ENCODE peak calls at places on chromosomes 16 and 17, in six cellular contexts. One of them, this sample, is unnamed.

GRCh38 chr17:63436523-63437110 is 9.5 kb downstream of the CYB561 start:
- DNase-seq in right atrium auricular region: no peak
- DNase-seq in right lobe of liver: no peak
- DNase-seq in A673: no peak
- DNase-seq in ovary: no peak
- DNase-seq in hepatocyte: no peak
- DNase-seq in this sample: no peak

GRCh38 chr17:82915010-82915696 is 75.3 kb upstream of the ZNF750 start:
- DNase-seq in right atrium auricular region: no peak
- DNase-seq in right lobe of liver: no peak
- DNase-seq in A673: no peak
- DNase-seq in ovary: no peak
- DNase-seq in hepatocyte: no peak
- DNase-seq in this sample: no peak

GRCh38 chr17:32443827-32444300 is 446 bp upstream of the PSMD11 start:
- DNase-seq in right atrium auricular region: no peak
- DNase-seq in right lobe of liver: no peak
- DNase-seq in A673: no peak
- DNase-seq in ovary: no peak
- DNase-seq in hepatocyte: peak; percentile 29
- DNase-seq in this sample: no peak

GRCh38 chr17:68089881-68090280 is 54.3 kb downstream of the KPNA2 start:
- DNase-seq in right atrium auricular region: peak; percentile 63
- DNase-seq in right lobe of liver: peak; percentile 56
- DNase-seq in A673: peak; percentile 76
- DNase-seq in ovary: no peak
- DNase-seq in hepatocyte: peak; percentile 39
- DNase-seq in this sample: peak; percentile 48

GRCh38 chr17:152860-153420 is 15.6 kb downstream of the SCGB1C2 start:
- DNase-seq in right atrium auricular region: no peak
- DNase-seq in right lobe of liver: no peak
- DNase-seq in A673: no peak
- DNase-seq in ovary: no peak
- DNase-seq in hepatocyte: no peak
- DNase-seq in this sample: no peak

GRCh38 chr17:41521574-41522261 is 3.0 kb upstream of the KRT15 start:
- DNase-seq in right atrium auricular region: no peak
- DNase-seq in right lobe of liver: no peak
- DNase-seq in A673: peak; percentile 4
- DNase-seq in ovary: no peak
- DNase-seq in hepatocyte: peak; percentile 91
- DNase-seq in this sample: peak; percentile 96

GRCh38 chr17:55641559-55642160 is 81.0 kb downstream of the TMEM100 start:
- DNase-seq in right atrium auricular region: peak; percentile 81
- DNase-seq in right lobe of liver: peak; percentile 70
- DNase-seq in A673: peak; percentile 92
- DNase-seq in ovary: peak; percentile 83
- DNase-seq in hepatocyte: peak; percentile 71
- DNase-seq in this sample: peak; percentile 53

GRCh38 chr16:53744449-53744848 is 40.5 kb downstream of the FTO start:
- DNase-seq in right atrium auricular region: no peak
- DNase-seq in right lobe of liver: no peak
- DNase-seq in A673: peak; percentile 31
- DNase-seq in ovary: no peak
- DNase-seq in hepatocyte: no peak
- DNase-seq in this sample: peak; percentile 24

GRCh38 chr16:12679660-12680272 is 123.9 kb downstream of the CPPED1 start:
- DNase-seq in right atrium auricular region: no peak
- DNase-seq in right lobe of liver: no peak
- DNase-seq in A673: no peak
- DNase-seq in ovary: no peak
- DNase-seq in hepatocyte: no peak
- DNase-seq in this sample: no peak

GRCh38 chr16:84013787-84014569 is 28.6 kb downstream of the SLC38A8 start:
- DNase-seq in right atrium auricular region: no peak
- DNase-seq in right lobe of liver: peak; percentile 65
- DNase-seq in A673: peak; percentile 89
- DNase-seq in ovary: no peak
- DNase-seq in hepatocyte: peak; percentile 78
- DNase-seq in this sample: peak; percentile 92

GRCh38 chr16:85917959-85918358 is 19.0 kb downstream of the IRF8 start:
- DNase-seq in right atrium auricular region: no peak
- DNase-seq in right lobe of liver: no peak
- DNase-seq in A673: peak; percentile 21
- DNase-seq in ovary: no peak
- DNase-seq in hepatocyte: no peak
- DNase-seq in this sample: no peak

GRCh38 chr16:30115238-30115637 is 1.9 kb upstream of the GDPD3 start:
- DNase-seq in right atrium auricular region: no peak
- DNase-seq in right lobe of liver: no peak
- DNase-seq in A673: no peak
- DNase-seq in ovary: no peak
- DNase-seq in hepatocyte: peak; percentile 61
- DNase-seq in this sample: no peak

GRCh38 chr17:29929006-29929543 is 953 bp downstream of the SSH2 start:
- DNase-seq in right atrium auricular region: no peak
- DNase-seq in right lobe of liver: no peak
- DNase-seq in A673: peak; percentile 83
- DNase-seq in ovary: no peak
- DNase-seq in hepatocyte: peak; percentile 67
- DNase-seq in this sample: peak; percentile 55

GRCh38 chr17:16250635-16251034 is 33.6 kb downstream of the PIGL start:
- DNase-seq in right atrium auricular region: no peak
- DNase-seq in right lobe of liver: no peak
- DNase-seq in A673: peak; percentile 11
- DNase-seq in ovary: no peak
- DNase-seq in hepatocyte: peak; percentile 32
- DNase-seq in this sample: peak; percentile 43

GRCh38 chr16:30350134-30350871 is 4.8 kb downstream of the CD2BP2 start:
- DNase-seq in right atrium auricular region: no peak
- DNase-seq in right lobe of liver: no peak
- DNase-seq in A673: no peak
- DNase-seq in ovary: no peak
- DNase-seq in hepatocyte: no peak
- DNase-seq in this sample: no peak

GRCh38 chr17:81844327-81844851 is 9.5 kb upstream of the PPP1R27 start:
- DNase-seq in right atrium auricular region: no peak
- DNase-seq in right lobe of liver: no peak
- DNase-seq in A673: no peak
- DNase-seq in ovary: no peak
- DNase-seq in hepatocyte: no peak
- DNase-seq in this sample: no peak

DNA sequence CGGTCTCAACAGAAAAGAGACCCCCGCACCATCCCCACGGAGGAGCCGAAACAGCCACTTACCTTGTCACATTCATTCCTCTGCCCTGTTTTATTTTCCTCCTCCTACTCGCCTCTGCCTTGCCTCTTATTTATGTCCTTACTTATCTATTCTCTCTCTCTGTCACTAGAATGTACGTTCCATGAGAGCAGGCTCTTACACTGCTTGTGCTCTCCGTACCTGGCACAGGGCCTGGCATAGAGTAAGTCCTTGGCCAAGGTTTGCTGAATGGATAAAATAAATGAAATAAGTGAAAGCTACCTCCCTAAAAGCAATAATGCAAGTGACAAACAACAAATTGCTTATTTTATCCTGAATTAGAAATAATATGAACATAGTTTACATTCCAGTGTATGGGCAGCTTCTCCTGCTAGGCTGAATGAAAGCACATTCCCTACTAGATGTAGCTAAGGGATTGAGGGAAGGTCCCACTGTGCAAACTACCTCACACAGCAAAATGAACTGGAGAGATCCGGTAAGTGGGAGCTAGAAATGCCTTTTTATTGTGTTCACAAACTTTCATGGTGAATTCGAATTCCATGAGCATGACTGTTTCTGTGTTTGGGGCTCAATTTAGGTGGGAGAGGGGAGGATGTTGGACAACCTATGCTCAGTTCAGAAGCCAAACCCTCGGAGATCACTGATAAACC is 173.1 kb downstream of the PARN start:
- DNase-seq in right atrium auricular region: no peak
- DNase-seq in right lobe of liver: no peak
- DNase-seq in A673: no peak
- DNase-seq in ovary: no peak
- DNase-seq in hepatocyte: no peak
- DNase-seq in this sample: no peak
- H3K27me3 ChIP-seq in right atrium auricular region: no peaks in the 10 kb centered on the region
- H3K27me3 ChIP-seq in right lobe of liver: no peaks in the 10 kb centered on the region
- H3K27me3 ChIP-seq in A673: no peaks in the 10 kb centered on the region
- H3K27me3 ChIP-seq in ovary: no peaks in the 10 kb centered on the region
- H3K27me3 ChIP-seq in hepatocyte: no peaks in the 10 kb centered on the region
- H3K27me3 ChIP-seq in this sample: no peaks in the 10 kb centered on the region

GRCh38 chr17:35731932-35732805 is 730 bp downstream of the RASL10B start:
- DNase-seq in right atrium auricular region: peak; percentile 57
- DNase-seq in right lobe of liver: no peak
- DNase-seq in A673: no peak
- DNase-seq in ovary: no peak
- DNase-seq in hepatocyte: no peak
- DNase-seq in this sample: no peak

GRCh38 chr17:35733366-35733765 is 1.9 kb downstream of the RASL10B start:
- DNase-seq in right atrium auricular region: no peak
- DNase-seq in right lobe of liver: no peak
- DNase-seq in A673: no peak
- DNase-seq in ovary: no peak
- DNase-seq in hepatocyte: no peak
- DNase-seq in this sample: no peak

GRCh38 chr17:35731239-35731931 is at the start of gene RASL10B:
- DNase-seq in right atrium auricular region: peak; percentile 60
- DNase-seq in right lobe of liver: no peak
- DNase-seq in A673: peak; percentile 48
- DNase-seq in ovary: peak; percentile 61
- DNase-seq in hepatocyte: peak; percentile 70
- DNase-seq in this sample: no peak

GRCh38 chr17:35734396-35734795 is 3.0 kb downstream of the RASL10B start:
- DNase-seq in right atrium auricular region: no peak
- DNase-seq in right lobe of liver: no peak
- DNase-seq in A673: no peak
- DNase-seq in ovary: no peak
- DNase-seq in hepatocyte: no peak
- DNase-seq in this sample: no peak

GRCh38 chr17:35732806-35733136 is 1.3 kb downstream of the RASL10B start:
- DNase-seq in right atrium auricular region: peak; percentile 26
- DNase-seq in right lobe of liver: no peak
- DNase-seq in A673: no peak
- DNase-seq in ovary: no peak
- DNase-seq in hepatocyte: no peak
- DNase-seq in this sample: no peak
- H3K27me3 ChIP-seq in right atrium auricular region: no peaks in the 10 kb centered on the region
- H3K27me3 ChIP-seq in right lobe of liver: no peaks in the 10 kb centered on the region
- H3K27me3 ChIP-seq in A673: no peaks in the 10 kb centered on the region
- H3K27me3 ChIP-seq in ovary: no peaks in the 10 kb centered on the region
- H3K27me3 ChIP-seq in hepatocyte: no peaks in the 10 kb centered on the region
- H3K27me3 ChIP-seq in this sample: peaks cover 4% of the 10 kb centered on the region

DNA sequence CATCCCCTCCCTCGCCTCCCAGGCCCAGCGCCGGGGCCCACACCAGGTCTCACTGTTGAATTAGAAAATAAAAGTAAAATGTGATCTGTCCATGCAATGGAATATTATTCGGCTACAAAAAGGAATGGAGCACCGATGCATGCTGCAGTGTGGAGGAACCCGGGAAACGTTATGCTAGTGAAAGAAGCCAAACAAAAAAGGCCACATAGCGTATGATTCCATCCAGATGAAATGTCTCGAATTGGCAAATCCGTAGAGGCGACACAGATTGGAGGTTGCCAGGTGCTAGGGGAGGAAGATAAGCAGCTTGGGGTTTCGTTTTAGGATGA is 972 bp upstream of the ADCY9 start:
- DNase-seq in right atrium auricular region: no peak
- DNase-seq in right lobe of liver: no peak
- DNase-seq in A673: no peak
- DNase-seq in ovary: no peak
- DNase-seq in hepatocyte: no peak
- DNase-seq in this sample: no peak
- H3K27me3 ChIP-seq in right atrium auricular region: no peaks in the 10 kb centered on the region
- H3K27me3 ChIP-seq in right lobe of liver: no peaks in the 10 kb centered on the region
- H3K27me3 ChIP-seq in A673: no peaks in the 10 kb centered on the region
- H3K27me3 ChIP-seq in ovary: no peaks in the 10 kb centered on the region
- H3K27me3 ChIP-seq in hepatocyte: no peaks in the 10 kb centered on the region
- H3K27me3 ChIP-seq in this sample: no peaks in the 10 kb centered on the region

DNA sequence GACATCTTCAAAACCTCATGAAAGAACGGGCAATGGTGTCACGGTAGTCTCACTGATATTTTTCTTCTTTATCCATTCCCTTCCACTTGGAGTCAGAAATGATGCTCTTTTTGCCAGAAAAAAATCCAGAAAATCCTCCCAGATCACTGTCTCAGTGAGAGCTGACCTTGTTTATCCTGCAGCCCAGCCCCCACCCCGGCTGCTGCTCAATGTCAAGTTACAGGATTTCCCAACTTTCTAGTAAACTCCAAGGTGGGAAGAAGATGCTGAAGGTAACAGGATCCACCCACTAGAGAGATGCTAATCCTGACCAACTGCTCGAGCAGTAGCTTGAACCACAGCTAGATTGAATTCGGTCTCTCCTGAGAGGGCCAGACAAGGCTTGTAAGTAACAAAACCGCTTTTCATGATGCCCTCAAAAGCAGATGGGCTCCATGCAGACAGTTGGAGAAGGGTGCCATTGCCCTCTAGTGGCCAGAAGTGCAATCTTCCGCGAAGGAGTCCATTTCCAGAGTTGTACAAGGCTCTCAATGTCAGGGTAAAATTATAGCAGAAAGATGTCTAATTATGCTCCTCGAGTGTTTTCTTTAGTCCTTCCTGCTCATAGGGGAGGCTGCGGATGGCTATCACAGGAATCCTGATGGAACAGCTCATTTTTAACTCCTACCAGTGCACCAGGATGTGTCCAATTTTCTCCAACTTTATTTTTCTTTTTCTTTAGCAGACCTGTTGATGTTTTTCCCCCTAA is 4.0 kb downstream of the CDH11 start:
- DNase-seq in right atrium auricular region: peak; percentile 80
- DNase-seq in right lobe of liver: peak; percentile 34
- DNase-seq in A673: peak; percentile 91
- DNase-seq in ovary: peak; percentile 73
- DNase-seq in hepatocyte: peak; percentile 89
- DNase-seq in this sample: peak; percentile 69
- H3K27me3 ChIP-seq in right atrium auricular region: no peaks in the 10 kb centered on the region
- H3K27me3 ChIP-seq in right lobe of liver: no peaks in the 10 kb centered on the region
- H3K27me3 ChIP-seq in A673: no peaks in the 10 kb centered on the region
- H3K27me3 ChIP-seq in ovary: no peaks in the 10 kb centered on the region
- H3K27me3 ChIP-seq in hepatocyte: peaks cover 6% of the 10 kb centered on the region
- H3K27me3 ChIP-seq in this sample: no peaks in the 10 kb centered on the region

GRCh38 chr16:79618041-79618711 is 17.6 kb upstream of the MAF start:
- DNase-seq in right atrium auricular region: peak; percentile 23
- DNase-seq in right lobe of liver: no peak
- DNase-seq in A673: no peak
- DNase-seq in ovary: no peak
- DNase-seq in hepatocyte: no peak
- DNase-seq in this sample: no peak
- H3K27me3 ChIP-seq in right atrium auricular region: no peaks in the 10 kb centered on the region
- H3K27me3 ChIP-seq in right lobe of liver: no peaks in the 10 kb centered on the region
- H3K27me3 ChIP-seq in A673: peaks cover 10% of the 10 kb centered on the region
- H3K27me3 ChIP-seq in ovary: no peaks in the 10 kb centered on the region
- H3K27me3 ChIP-seq in hepatocyte: no peaks in the 10 kb centered on the region
- H3K27me3 ChIP-seq in this sample: no peaks in the 10 kb centered on the region

GRCh38 chr16:80028581-80029380 is 428.2 kb upstream of the MAF start:
- DNase-seq in right atrium auricular region: no peak
- DNase-seq in right lobe of liver: no peak
- DNase-seq in A673: no peak
- DNase-seq in ovary: no peak
- DNase-seq in hepatocyte: peak; percentile 18
- DNase-seq in this sample: no peak
- H3K27me3 ChIP-seq in right atrium auricular region: no peaks in the 10 kb centered on the region
- H3K27me3 ChIP-seq in right lobe of liver: no peaks in the 10 kb centered on the region
- H3K27me3 ChIP-seq in A673: no peaks in the 10 kb centered on the region
- H3K27me3 ChIP-seq in ovary: no peaks in the 10 kb centered on the region
- H3K27me3 ChIP-seq in hepatocyte: no peaks in the 10 kb centered on the region
- H3K27me3 ChIP-seq in this sample: no peaks in the 10 kb centered on the region